ENCODE peak calls at places on chromosomes 2 and 18, in five cellular contexts. One of them, this sample, is unnamed.

GRCh38 chr2:9467687-9468086 is 6.7 kb upstream of the IAH1 start:
- DNase-seq in H1: no peak
- DNase-seq in neuronal stem cell: no peak
- DNase-seq in mesenchymal stem cell: no peak
- DNase-seq in trophoblast cell: no peak
- DNase-seq in this sample: no peak

GRCh38 chr2:5530022-5530696 is 162.0 kb upstream of the SOX11 start:
- DNase-seq in mesenchymal stem cell: no peak
- DNase-seq in trophoblast cell: no peak
- DNase-seq in neuronal stem cell: no peak
- DNase-seq in H1: no peak
- DNase-seq in this sample: no peak

GRCh38 chr2:33531345-33532059 is 55.1 kb downstream of the RASGRP3 start:
- DNase-seq in trophoblast cell: peak; percentile 42
- DNase-seq in H1: no peak
- DNase-seq in neuronal stem cell: no peak
- DNase-seq in mesenchymal stem cell: peak; percentile 42
- DNase-seq in this sample: no peak

GRCh38 chr2:27724905-27725693 is 46.4 kb upstream of the MRPL33 start:
- DNase-seq in H1: no peak
- DNase-seq in mesenchymal stem cell: peak; percentile 49
- DNase-seq in neuronal stem cell: no peak
- DNase-seq in trophoblast cell: no peak
- DNase-seq in this sample: no peak

GRCh38 chr2:201467666-201468065 is 16.1 kb downstream of the STRADB start:
- DNase-seq in trophoblast cell: no peak
- DNase-seq in H1: no peak
- DNase-seq in mesenchymal stem cell: no peak
- DNase-seq in neuronal stem cell: no peak
- DNase-seq in this sample: no peak

GRCh38 chr18:45935591-45936335 is 31.4 kb downstream of the EPG5 start:
- DNase-seq in H1: no peak
- DNase-seq in trophoblast cell: no peak
- DNase-seq in neuronal stem cell: no peak
- DNase-seq in mesenchymal stem cell: no peak
- DNase-seq in this sample: no peak

GRCh38 chr2:15658911-15659310 is 67.2 kb downstream of the DDX1 start:
- DNase-seq in neuronal stem cell: no peak
- DNase-seq in trophoblast cell: no peak
- DNase-seq in mesenchymal stem cell: no peak
- DNase-seq in H1: no peak
- DNase-seq in this sample: no peak

GRCh38 chr2:223488814-223489213 is 113.3 kb downstream of the SCG2 start:
- DNase-seq in neuronal stem cell: no peak
- DNase-seq in trophoblast cell: peak; percentile 67
- DNase-seq in mesenchymal stem cell: peak; percentile 89
- DNase-seq in H1: no peak
- DNase-seq in this sample: no peak

GRCh38 chr2:205683179-205683978 is 1.1 kb downstream of the NRP2 start:
- DNase-seq in neuronal stem cell: no peak
- DNase-seq in mesenchymal stem cell: peak; percentile 92
- DNase-seq in trophoblast cell: no peak
- DNase-seq in H1: peak; percentile 40
- DNase-seq in this sample: no peak

GRCh38 chr2:2586961-2587360 is 255.9 kb upstream of the MYT1L start:
- DNase-seq in H1: no peak
- DNase-seq in mesenchymal stem cell: no peak
- DNase-seq in neuronal stem cell: no peak
- DNase-seq in trophoblast cell: no peak
- DNase-seq in this sample: no peak

GRCh38 chr2:177106212-177106611 is 106.4 kb upstream of the HNRNPA3 start:
- DNase-seq in trophoblast cell: no peak
- DNase-seq in mesenchymal stem cell: no peak
- DNase-seq in neuronal stem cell: no peak
- DNase-seq in H1: no peak
- DNase-seq in this sample: peak; percentile 41

GRCh38 chr18:78032574-78032973 is 782.9 kb downstream of the GALR1 start:
- DNase-seq in mesenchymal stem cell: no peak
- DNase-seq in trophoblast cell: no peak
- DNase-seq in neuronal stem cell: no peak
- DNase-seq in H1: no peak
- DNase-seq in this sample: no peak

GRCh38 chr2:11330457-11331142 is 13.8 kb downstream of the ROCK2 start:
- DNase-seq in mesenchymal stem cell: no peak
- DNase-seq in neuronal stem cell: no peak
- DNase-seq in H1: no peak
- DNase-seq in trophoblast cell: no peak
- DNase-seq in this sample: no peak

GRCh38 chr2:110910404-110910803 is 178.0 kb downstream of the ACOXL start:
- DNase-seq in neuronal stem cell: no peak
- DNase-seq in mesenchymal stem cell: no peak
- DNase-seq in trophoblast cell: no peak
- DNase-seq in H1: no peak
- DNase-seq in this sample: no peak

GRCh38 chr18:31574359-31574758 is 17.3 kb upstream of the TTR start:
- DNase-seq in mesenchymal stem cell: no peak
- DNase-seq in H1: no peak
- DNase-seq in trophoblast cell: no peak
- DNase-seq in neuronal stem cell: no peak
- DNase-seq in this sample: no peak

GRCh38 chr18:10973579-10974260 is 175.6 kb downstream of the PIEZO2 start:
- DNase-seq in H1: no peak
- DNase-seq in neuronal stem cell: no peak
- DNase-seq in mesenchymal stem cell: peak; percentile 48
- DNase-seq in trophoblast cell: no peak
- DNase-seq in this sample: no peak

GRCh38 chr18:41071826-41072225 is 883.2 kb upstream of the PIK3C3 start:
- DNase-seq in mesenchymal stem cell: no peak
- DNase-seq in trophoblast cell: no peak
- DNase-seq in H1: no peak
- DNase-seq in neuronal stem cell: no peak
- DNase-seq in this sample: no peak

GRCh38 chr18:12027046-12027445 is 45.7 kb downstream of the IMPA2 start:
- DNase-seq in trophoblast cell: no peak
- DNase-seq in H1: no peak
- DNase-seq in mesenchymal stem cell: no peak
- DNase-seq in neuronal stem cell: no peak
- DNase-seq in this sample: no peak

GRCh38 chr2:202911203-202911512 is 315 bp downstream of the WDR12 start:
- DNase-seq in mesenchymal stem cell: no peak
- DNase-seq in H1: no peak
- DNase-seq in neuronal stem cell: no peak
- DNase-seq in trophoblast cell: no peak
- DNase-seq in this sample: no peak

GRCh38 chr18:24658302-24658701 is 197.9 kb downstream of the HRH4 start:
- DNase-seq in neuronal stem cell: no peak
- DNase-seq in trophoblast cell: no peak
- DNase-seq in H1: no peak
- DNase-seq in mesenchymal stem cell: no peak
- DNase-seq in this sample: no peak

GRCh38 chr2:236604971-236605734 is 35.5 kb downstream of the ACKR3 start:
- DNase-seq in mesenchymal stem cell: no peak
- DNase-seq in neuronal stem cell: no peak
- DNase-seq in H1: no peak
- DNase-seq in trophoblast cell: peak; percentile 88
- DNase-seq in this sample: no peak

GRCh38 chr2:111972955-111973565 is 74.7 kb downstream of the MERTK start:
- DNase-seq in trophoblast cell: no peak
- DNase-seq in mesenchymal stem cell: no peak
- DNase-seq in H1: no peak
- DNase-seq in neuronal stem cell: no peak
- DNase-seq in this sample: no peak

GRCh38 chr2:100422320-100422719 is 4.9 kb upstream of the CHST10 start:
- DNase-seq in neuronal stem cell: no peak
- DNase-seq in trophoblast cell: peak; percentile 28
- DNase-seq in H1: no peak
- DNase-seq in mesenchymal stem cell: peak; percentile 56
- DNase-seq in this sample: peak; percentile 55

GRCh38 chr2:202015035-202015345 is 18.7 kb upstream of the FZD7 start:
- DNase-seq in H1: no peak
- DNase-seq in neuronal stem cell: no peak
- DNase-seq in mesenchymal stem cell: no peak
- DNase-seq in trophoblast cell: no peak
- DNase-seq in this sample: no peak

GRCh38 chr2:177254433-177255226 is 9.9 kb downstream of the NFE2L2 start:
- DNase-seq in mesenchymal stem cell: peak; percentile 60
- DNase-seq in neuronal stem cell: peak; percentile 39
- DNase-seq in trophoblast cell: peak; percentile 37
- DNase-seq in H1: peak; percentile 86
- DNase-seq in this sample: peak; percentile 80

GRCh38 chr2:46171996-46172546 is 125.1 kb upstream of the EPAS1 start:
- DNase-seq in neuronal stem cell: no peak
- DNase-seq in trophoblast cell: peak; percentile 61
- DNase-seq in H1: no peak
- DNase-seq in mesenchymal stem cell: no peak
- DNase-seq in this sample: no peak

GRCh38 chr2:46174559-46175170 is 122.5 kb upstream of the EPAS1 start:
- DNase-seq in neuronal stem cell: no peak
- DNase-seq in H1: no peak
- DNase-seq in trophoblast cell: peak; percentile 54
- DNase-seq in mesenchymal stem cell: no peak
- DNase-seq in this sample: no peak

GRCh38 chr2:46173636-46174253 is 123.5 kb upstream of the EPAS1 start:
- DNase-seq in H1: no peak
- DNase-seq in neuronal stem cell: no peak
- DNase-seq in trophoblast cell: no peak
- DNase-seq in mesenchymal stem cell: no peak
- DNase-seq in this sample: no peak

GRCh38 chr2:46171441-46171953 is 125.7 kb upstream of the EPAS1 start:
- DNase-seq in H1: no peak
- DNase-seq in trophoblast cell: peak; percentile 58
- DNase-seq in neuronal stem cell: no peak
- DNase-seq in mesenchymal stem cell: peak; percentile 81
- DNase-seq in this sample: no peak

GRCh38 chr2:46173030-46173429 is 124.2 kb upstream of the EPAS1 start:
- DNase-seq in mesenchymal stem cell: no peak
- DNase-seq in trophoblast cell: no peak
- DNase-seq in neuronal stem cell: no peak
- DNase-seq in H1: no peak
- DNase-seq in this sample: no peak
- H2BK120ac ChIP-seq in mesenchymal stem cell: no peak overlapping the region
- H2BK120ac ChIP-seq in trophoblast cell: peak overlapping the region; percentile 66
- H2BK120ac ChIP-seq in neuronal stem cell: no peak overlapping the region
- H2BK120ac ChIP-seq in H1: no peak overlapping the region
- H2BK120ac ChIP-seq in this sample: no peak overlapping the region

GRCh38 chr2:233049194-233049761 is 10.9 kb upstream of the INPP5D start:
- DNase-seq in H1: no peak
- DNase-seq in neuronal stem cell: no peak
- DNase-seq in trophoblast cell: no peak
- DNase-seq in mesenchymal stem cell: no peak
- DNase-seq in this sample: no peak
- H2BK12ac ChIP-seq in H1: peak overlapping the region; percentile 97
- H2BK12ac ChIP-seq in neuronal stem cell: no peak overlapping the region
- H2BK12ac ChIP-seq in trophoblast cell: no peak overlapping the region
- H2BK12ac ChIP-seq in mesenchymal stem cell: no peak overlapping the region
- H2BK12ac ChIP-seq in this sample: no peak overlapping the region

GRCh38 chr2:196170202-196170680 is 1.1 kb downstream of the STK17B start:
- DNase-seq in trophoblast cell: peak; percentile 35
- DNase-seq in mesenchymal stem cell: peak; percentile 77
- DNase-seq in H1: no peak
- DNase-seq in neuronal stem cell: no peak
- DNase-seq in this sample: no peak

GRCh38 chr2:196168181-196168580 is 3.2 kb downstream of the STK17B start:
- DNase-seq in neuronal stem cell: no peak
- DNase-seq in trophoblast cell: no peak
- DNase-seq in mesenchymal stem cell: peak; percentile 70
- DNase-seq in H1: no peak
- DNase-seq in this sample: no peak

GRCh38 chr2:196166876-196167275 is 4.5 kb downstream of the STK17B start:
- DNase-seq in H1: no peak
- DNase-seq in mesenchymal stem cell: peak; percentile 60
- DNase-seq in trophoblast cell: no peak
- DNase-seq in neuronal stem cell: no peak
- DNase-seq in this sample: no peak

GRCh38 chr2:196169521-196169920 is 1.9 kb downstream of the STK17B start:
- DNase-seq in mesenchymal stem cell: peak; percentile 30
- DNase-seq in H1: no peak
- DNase-seq in trophoblast cell: no peak
- DNase-seq in neuronal stem cell: no peak
- DNase-seq in this sample: no peak

DNA sequence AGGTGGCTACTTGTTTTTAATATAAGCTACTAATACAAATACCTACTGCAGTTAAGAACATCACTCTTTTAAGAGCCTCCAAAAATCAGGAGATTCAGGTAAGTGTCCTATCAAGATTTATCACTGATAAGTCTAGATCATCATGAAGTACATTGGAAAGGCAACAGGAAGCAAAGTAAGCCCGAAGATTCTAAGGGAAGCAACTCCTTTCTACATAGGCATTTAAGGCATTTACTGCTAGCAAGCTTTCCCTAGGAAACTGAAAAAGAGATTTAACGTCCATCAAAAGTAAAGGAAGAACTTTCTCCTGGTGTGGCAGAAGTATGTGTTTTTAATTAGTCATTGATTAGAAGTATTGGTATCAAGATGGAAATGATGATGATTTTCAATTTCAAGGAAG is 3.7 kb downstream of the STK17B start:
- DNase-seq in neuronal stem cell: no peak
- DNase-seq in H1: no peak
- DNase-seq in mesenchymal stem cell: peak; percentile 29
- DNase-seq in trophoblast cell: no peak
- DNase-seq in this sample: no peak
- H2BK120ac ChIP-seq in neuronal stem cell: no peak overlapping the region
- H2BK120ac ChIP-seq in H1: no peak overlapping the region
- H2BK120ac ChIP-seq in mesenchymal stem cell: no peak overlapping the region
- H2BK120ac ChIP-seq in trophoblast cell: no peak overlapping the region
- H2BK120ac ChIP-seq in this sample: no peak overlapping the region

DNA sequence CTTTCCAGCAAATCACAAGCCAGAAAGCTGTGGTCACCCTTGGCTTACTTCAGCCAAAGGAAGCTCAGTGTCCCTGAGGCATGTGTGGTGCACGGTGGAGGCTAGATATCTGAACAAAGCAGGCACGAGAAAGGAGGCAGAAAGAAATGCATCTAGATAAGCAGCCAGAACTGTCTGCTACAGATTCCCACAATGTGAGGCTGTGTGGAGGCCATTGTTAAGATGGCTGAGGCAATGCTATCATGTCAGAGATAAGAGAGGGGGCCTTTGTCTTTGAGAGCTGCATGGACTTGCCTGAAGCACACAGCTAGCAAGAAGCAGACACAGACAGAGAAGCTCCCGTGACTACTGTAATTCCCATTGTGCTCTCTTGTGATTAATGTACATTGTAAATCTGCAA is 110.5 kb upstream of the LYPD6 start:
- DNase-seq in trophoblast cell: no peak
- DNase-seq in H1: no peak
- DNase-seq in neuronal stem cell: no peak
- DNase-seq in mesenchymal stem cell: no peak
- DNase-seq in this sample: no peak
- H2BK12ac ChIP-seq in trophoblast cell: no peak overlapping the region
- H2BK12ac ChIP-seq in H1: no peak overlapping the region
- H2BK12ac ChIP-seq in neuronal stem cell: no peak overlapping the region
- H2BK12ac ChIP-seq in mesenchymal stem cell: no peak overlapping the region
- H2BK12ac ChIP-seq in this sample: no peak overlapping the region